ENCODE peak calls at places on chromosomes 7 and 10, in ten cellular contexts. O is fibroblast of lung, P is keratinocyte, A is A673, Y is H1, T is mammary epithelial cell, R is PC-3, Q is astrocyte, L is MM.1S, D is neural progenitor cell. S is an unnamed sample.
A peak's percentile ranks its signal among the peaks of the same experiment; 100 is the strongest.

GRCh38 chr7:133613250-133613649 is 360.4 kb downstream of the EXOC4 start:
- DNase-seq in L (no peak), R (no peak), Y (no peak), P (no peak), Q (no peak), A (no peak), D (no peak), O (no peak), T (no peak), S (no peak)

GRCh38 chr7:149714910-149715471 is 58.4 kb downstream of the ZNF467 start:
- DNase-seq in Q (no peak), T (peak; percentile 48), O (no peak), R (peak; percentile 5), P (no peak), L (peak; percentile 53), Y (no peak), A (no peak), D (no peak), S (peak; percentile 49)

GRCh38 chr10:77801474-77802238 is 124.9 kb downstream of the DLG5 start:
- DNase-seq in A (peak; percentile 17), Q (peak; percentile 72), L (peak; percentile 87), Y (no peak), T (peak; percentile 74), R (peak; percentile 54), D (no peak), P (no peak), O (no peak), S (peak; percentile 77)

GRCh38 chr7:134589491-134589941 is 40.6 kb downstream of the AKR1B15 start:
- DNase-seq in R (peak; percentile 87), Y (no peak), Q (peak; percentile 12), A (no peak), P (no peak), T (peak; percentile 79), L (no peak), O (no peak), D (no peak), S (peak; percentile 65)

GRCh38 chr10:31075434-31075833 is 43.8 kb upstream of the ZNF438 start:
- DNase-seq in L (no peak), T (peak; percentile 96), O (peak; percentile 68), D (no peak), Q (peak; percentile 99), Y (no peak), R (peak; percentile 81), A (no peak), P (peak; percentile 96), S (peak; percentile 93)

GRCh38 chr10:71740069-71740468 is 20.5 kb upstream of the C10orf105 start:
- DNase-seq in Q (peak; percentile 26), L (no peak), D (no peak), P (no peak), O (peak; percentile 41), T (peak; percentile 78), Y (no peak), A (no peak), R (no peak), S (no peak)

GRCh38 chr7:19754521-19755116 is 18.8 kb downstream of the TMEM196 start:
- DNase-seq in Y (no peak), R (peak; percentile 88), A (peak; percentile 60), L (peak; percentile 59), T (peak; percentile 27), D (peak; percentile 15), O (peak; percentile 61), Q (no peak), P (no peak), S (peak; percentile 37)

GRCh38 chr7:101177644-101178043 is 2.4 kb downstream of the NAT16 start:
- DNase-seq in D (no peak), T (no peak), Q (no peak), R (no peak), P (no peak), A (no peak), L (no peak), Y (no peak), O (peak; percentile 33), S (no peak)

DNA sequence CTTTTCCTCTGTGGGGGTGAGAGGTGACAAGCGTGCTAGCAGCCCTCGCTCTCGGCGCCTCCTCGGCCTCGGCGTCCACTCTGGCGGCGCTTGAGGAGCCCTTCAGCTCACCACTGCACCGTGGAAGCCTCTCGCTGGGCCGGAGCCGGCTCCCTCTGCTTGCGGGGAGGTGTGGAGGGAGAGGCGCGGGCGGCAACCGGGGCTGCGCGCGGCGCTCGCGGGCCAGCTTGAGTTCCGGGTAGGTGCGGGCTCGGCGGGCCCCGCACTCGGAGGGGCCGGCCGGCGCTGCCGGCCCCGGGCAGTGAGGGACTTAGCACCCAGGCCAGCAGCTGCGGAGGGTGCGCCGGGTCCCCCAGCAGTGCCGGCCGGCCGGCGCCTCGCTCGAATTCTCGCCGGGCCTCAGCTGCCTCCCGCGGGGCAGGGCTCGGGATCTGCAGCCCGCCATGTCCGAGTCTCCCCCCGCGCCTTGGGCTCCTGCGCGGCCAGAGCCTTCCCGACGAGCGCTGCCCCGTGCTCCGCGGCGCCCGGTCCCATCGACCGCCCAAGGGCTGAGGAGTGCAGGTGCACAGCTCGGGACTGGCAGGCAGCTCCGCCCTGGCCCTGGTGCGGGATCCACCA is 352.8 kb upstream of the PODXL start:
- DNase-seq in O (no peak), R (no peak), D (peak; percentile 54), A (no peak), P (no peak), Q (no peak), T (no peak), L (no peak), Y (no peak), S (peak; percentile 12)
- TF ChIP-seq EZH2 in O (no peak), R (no peak), D (peak; percentile 43), A (no peak), P (peak; percentile 7), Q (no peak), T (no peak), L (no peak), Y (peak; percentile 58), S (no peak)

GRCh38 chr7:116497708-116498107 is 1.8 kb upstream of the CAV2 start:
- DNase-seq in Y (no peak), R (no peak), Q (no peak), D (no peak), T (no peak), A (no peak), O (peak; percentile 30), P (no peak), L (no peak), S (peak; percentile 19)

GRCh38 chr7:116501425-116502167 is 2.1 kb downstream of the CAV2 start:
- DNase-seq in A (peak; percentile 62), L (peak; percentile 91), Y (no peak), R (peak; percentile 29), Q (peak; percentile 64), P (no peak), O (peak; percentile 40), T (peak; percentile 48), D (no peak), S (peak; percentile 31)

GRCh38 chr7:116499168-116500070 is at the start of gene CAV2:
- DNase-seq in O (peak; percentile 54), Y (no peak), A (peak; percentile 93), T (peak; percentile 96), L (peak; percentile 62), P (peak; percentile 77), D (peak; percentile 75), Q (peak; percentile 41), R (peak; percentile 92), S (peak; percentile 85)

GRCh38 chr7:116502201-116503096 is 2.9 kb downstream of the CAV2 start:
- DNase-seq in R (no peak), T (no peak), A (no peak), D (no peak), Y (no peak), Q (no peak), P (no peak), L (no peak), O (no peak), S (no peak)

GRCh38 chr7:116500071-116500853 is 724 bp downstream of the CAV2 start:
- DNase-seq in D (peak; percentile 38), Y (no peak), T (peak; percentile 94), A (peak; percentile 71), R (peak; percentile 64), L (peak; percentile 90), O (peak; percentile 56), P (no peak), Q (peak; percentile 75), S (peak; percentile 69)
- TF ChIP-seq EZH2 in D (peak; percentile 89), Y (peak; percentile 71), T (no peak), A (no peak), R (no peak), L (no peak), O (no peak), P (no peak), Q (no peak), S (no peak)

DNA sequence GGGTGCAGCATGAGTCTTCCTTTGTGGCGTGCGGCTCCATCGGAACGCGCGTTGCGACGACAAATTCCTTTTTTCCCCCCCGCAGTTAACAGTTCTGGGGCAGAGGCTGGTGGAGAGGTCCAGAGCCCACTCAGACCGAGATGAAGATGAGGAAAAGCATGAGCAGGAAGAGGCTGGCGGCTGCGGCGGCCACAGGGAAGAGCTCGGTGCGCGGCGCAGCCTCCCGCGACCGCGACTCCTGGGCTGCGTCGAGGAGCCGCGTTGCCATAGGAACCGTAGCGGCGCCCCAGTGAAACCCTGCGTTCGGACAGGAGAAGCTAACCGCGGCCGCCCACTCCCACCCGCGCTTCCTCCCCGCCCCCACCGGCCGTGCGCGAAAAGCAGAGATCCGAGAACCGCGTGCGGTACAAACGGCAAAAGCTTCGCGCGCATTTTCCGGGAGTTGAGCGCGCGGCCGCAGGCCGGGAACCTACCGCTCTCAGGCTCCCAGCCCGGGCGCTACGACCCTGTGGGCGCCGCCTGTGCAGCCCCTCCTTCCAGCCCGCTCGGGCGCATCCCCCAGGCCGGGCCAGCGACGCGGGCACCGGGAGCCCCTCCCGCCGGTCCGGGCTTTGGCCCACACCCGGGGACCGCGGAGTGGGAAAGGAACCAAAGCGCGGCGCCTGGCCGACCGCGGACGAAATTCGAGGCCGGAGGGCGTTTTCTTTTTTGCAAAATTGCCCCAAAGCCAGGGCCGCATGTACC is 130.7 kb downstream of the SPAG6 start:
- DNase-seq in D (peak; percentile 82), T (no peak), A (peak; percentile 43), Q (no peak), R (no peak), O (no peak), P (no peak), L (no peak), Y (no peak), S (peak; percentile 47)
- TF ChIP-seq EZH2 in D (peak; percentile 72), T (peak; percentile 94), A (no peak), Q (peak; percentile 78), R (no peak), O (peak; percentile 93), P (peak; percentile 74), L (no peak), Y (peak; percentile 88), S (no peak)

GRCh38 chr10:69358148-69358795 is 58.4 kb downstream of the TACR2 start:
- DNase-seq in L (no peak), Q (no peak), P (no peak), O (no peak), D (no peak), A (no peak), R (no peak), Y (no peak), T (no peak), S (no peak)
- TF ChIP-seq EZH2 in L (no peak), Q (no peak), P (no peak), O (no peak), D (no peak), A (no peak), R (no peak), Y (no peak), T (no peak), S (no peak)

GRCh38 chr10:100749309-100750217 is 4.2 kb downstream of the PAX2 start:
- DNase-seq in A (no peak), R (no peak), D (peak; percentile 61), P (no peak), O (no peak), T (no peak), Y (no peak), Q (no peak), L (no peak), S (no peak)
- TF ChIP-seq EZH2 in A (peak; percentile 79), R (no peak), D (peak; percentile 72), P (peak; percentile 90), O (peak; percentile 96), T (peak; percentile 100), Y (peak; percentile 78), Q (peak; percentile 64), L (no peak), S (peak; percentile 96)

S was measured in GM23248.